ENCODE peak calls at places on chromosomes 5 and 9, in ten cellular contexts. One of them, this sample, is unnamed.

GRCh38 chr9:112037281-112038016 is 137.6 kb downstream of the SUSD1 start:
- DNase-seq in neural crest cell: no peak
- DNase-seq in OCI-M1: no peak
- DNase-seq in LHCN-M2: peak
- DNase-seq in fibroblast of mammary gland: peak
- DNase-seq in mammary epithelial cell: no peak
- DNase-seq in substantia nigra: no peak
- DNase-seq in HEK293T: no peak
- DNase-seq in activated T-helper 1 cell treated with anti-CD3 and anti-CD28 coated beads, Interleukin-2, amount 50 U/mL, for 16 hours: peak
- DNase-seq in heart left ventricle: no peak
- DNase-seq in this sample: no peak

GRCh38 chr5:168734657-168735344 is 155.6 kb upstream of the PANK3 start:
- DNase-seq in neural crest cell: no peak
- DNase-seq in OCI-M1: no peak
- DNase-seq in LHCN-M2: peak
- DNase-seq in fibroblast of mammary gland: peak
- DNase-seq in mammary epithelial cell: no peak
- DNase-seq in substantia nigra: no peak
- DNase-seq in HEK293T: no peak
- DNase-seq in activated T-helper 1 cell treated with anti-CD3 and anti-CD28 coated beads, Interleukin-2, amount 50 U/mL, for 16 hours: no peak
- DNase-seq in heart left ventricle: peak
- DNase-seq in this sample: no peak

GRCh38 chr5:180982008-180982741 is 6.5 kb upstream of the BTNL3 start:
- DNase-seq in neural crest cell: no peak
- DNase-seq in OCI-M1: no peak
- DNase-seq in LHCN-M2: no peak
- DNase-seq in fibroblast of mammary gland: no peak
- DNase-seq in mammary epithelial cell: no peak
- DNase-seq in substantia nigra: no peak
- DNase-seq in HEK293T: no peak
- DNase-seq in activated T-helper 1 cell treated with anti-CD3 and anti-CD28 coated beads, Interleukin-2, amount 50 U/mL, for 16 hours: no peak
- DNase-seq in heart left ventricle: no peak
- DNase-seq in this sample: no peak

GRCh38 chr5:9519537-9519936 is 26.3 kb downstream of the SEMA5A start:
- DNase-seq in neural crest cell: no peak
- DNase-seq in OCI-M1: no peak
- DNase-seq in LHCN-M2: no peak
- DNase-seq in fibroblast of mammary gland: peak
- DNase-seq in mammary epithelial cell: no peak
- DNase-seq in substantia nigra: no peak
- DNase-seq in HEK293T: no peak
- DNase-seq in activated T-helper 1 cell treated with anti-CD3 and anti-CD28 coated beads, Interleukin-2, amount 50 U/mL, for 16 hours: no peak
- DNase-seq in heart left ventricle: peak
- DNase-seq in this sample: no peak

GRCh38 chr9:93808115-93809029 is 146.8 kb downstream of the BARX1 start:
- DNase-seq in neural crest cell: no peak
- DNase-seq in OCI-M1: no peak
- DNase-seq in LHCN-M2: no peak
- DNase-seq in fibroblast of mammary gland: no peak
- DNase-seq in mammary epithelial cell: no peak
- DNase-seq in substantia nigra: no peak
- DNase-seq in HEK293T: no peak
- DNase-seq in activated T-helper 1 cell treated with anti-CD3 and anti-CD28 coated beads, Interleukin-2, amount 50 U/mL, for 16 hours: no peak
- DNase-seq in heart left ventricle: no peak
- DNase-seq in this sample: no peak

GRCh38 chr9:113620377-113621161 is 157.0 kb downstream of the RGS3 start:
- DNase-seq in neural crest cell: no peak
- DNase-seq in OCI-M1: no peak
- DNase-seq in LHCN-M2: peak
- DNase-seq in fibroblast of mammary gland: peak
- DNase-seq in mammary epithelial cell: peak
- DNase-seq in substantia nigra: no peak
- DNase-seq in HEK293T: peak
- DNase-seq in activated T-helper 1 cell treated with anti-CD3 and anti-CD28 coated beads, Interleukin-2, amount 50 U/mL, for 16 hours: no peak
- DNase-seq in heart left ventricle: peak
- DNase-seq in this sample: peak

GRCh38 chr5:171721469-171721868 is 64.1 kb upstream of the SMIM23 start:
- DNase-seq in neural crest cell: no peak
- DNase-seq in OCI-M1: peak
- DNase-seq in LHCN-M2: no peak
- DNase-seq in fibroblast of mammary gland: no peak
- DNase-seq in mammary epithelial cell: no peak
- DNase-seq in substantia nigra: no peak
- DNase-seq in HEK293T: no peak
- DNase-seq in activated T-helper 1 cell treated with anti-CD3 and anti-CD28 coated beads, Interleukin-2, amount 50 U/mL, for 16 hours: no peak
- DNase-seq in heart left ventricle: no peak
- DNase-seq in this sample: no peak

GRCh38 chr9:92385001-92385400 is 19.4 kb downstream of the OGN start:
- DNase-seq in neural crest cell: no peak
- DNase-seq in OCI-M1: no peak
- DNase-seq in LHCN-M2: peak
- DNase-seq in fibroblast of mammary gland: peak
- DNase-seq in mammary epithelial cell: no peak
- DNase-seq in substantia nigra: no peak
- DNase-seq in HEK293T: no peak
- DNase-seq in activated T-helper 1 cell treated with anti-CD3 and anti-CD28 coated beads, Interleukin-2, amount 50 U/mL, for 16 hours: no peak
- DNase-seq in heart left ventricle: no peak
- DNase-seq in this sample: no peak

GRCh38 chr9:127754099-127754760 is 19.1 kb upstream of the TOR2A start:
- DNase-seq in neural crest cell: peak
- DNase-seq in OCI-M1: no peak
- DNase-seq in LHCN-M2: no peak
- DNase-seq in fibroblast of mammary gland: no peak
- DNase-seq in mammary epithelial cell: no peak
- DNase-seq in substantia nigra: no peak
- DNase-seq in HEK293T: peak
- DNase-seq in activated T-helper 1 cell treated with anti-CD3 and anti-CD28 coated beads, Interleukin-2, amount 50 U/mL, for 16 hours: no peak
- DNase-seq in heart left ventricle: no peak
- DNase-seq in this sample: peak

GRCh38 chr9:93013856-93014582 is 44.5 kb upstream of the SUSD3 start:
- DNase-seq in neural crest cell: no peak
- DNase-seq in OCI-M1: no peak
- DNase-seq in LHCN-M2: no peak
- DNase-seq in fibroblast of mammary gland: no peak
- DNase-seq in mammary epithelial cell: no peak
- DNase-seq in substantia nigra: no peak
- DNase-seq in HEK293T: no peak
- DNase-seq in activated T-helper 1 cell treated with anti-CD3 and anti-CD28 coated beads, Interleukin-2, amount 50 U/mL, for 16 hours: no peak
- DNase-seq in heart left ventricle: no peak
- DNase-seq in this sample: no peak

GRCh38 chr5:113065626-113066025 is 89.0 kb downstream of the DCP2 start:
- DNase-seq in neural crest cell: no peak
- DNase-seq in OCI-M1: no peak
- DNase-seq in LHCN-M2: no peak
- DNase-seq in fibroblast of mammary gland: no peak
- DNase-seq in mammary epithelial cell: no peak
- DNase-seq in substantia nigra: no peak
- DNase-seq in HEK293T: no peak
- DNase-seq in activated T-helper 1 cell treated with anti-CD3 and anti-CD28 coated beads, Interleukin-2, amount 50 U/mL, for 16 hours: no peak
- DNase-seq in heart left ventricle: no peak
- DNase-seq in this sample: no peak

GRCh38 chr5:125961150-125961549 is 462.1 kb upstream of the GRAMD2B start:
- DNase-seq in neural crest cell: no peak
- DNase-seq in OCI-M1: no peak
- DNase-seq in LHCN-M2: peak
- DNase-seq in fibroblast of mammary gland: no peak
- DNase-seq in mammary epithelial cell: no peak
- DNase-seq in substantia nigra: no peak
- DNase-seq in HEK293T: no peak
- DNase-seq in activated T-helper 1 cell treated with anti-CD3 and anti-CD28 coated beads, Interleukin-2, amount 50 U/mL, for 16 hours: no peak
- DNase-seq in heart left ventricle: no peak
- DNase-seq in this sample: no peak

GRCh38 chr5:13660072-13660471 is 284.4 kb downstream of the DNAH5 start:
- DNase-seq in neural crest cell: no peak
- DNase-seq in OCI-M1: peak
- DNase-seq in LHCN-M2: peak
- DNase-seq in fibroblast of mammary gland: peak
- DNase-seq in mammary epithelial cell: no peak
- DNase-seq in substantia nigra: no peak
- DNase-seq in HEK293T: no peak
- DNase-seq in activated T-helper 1 cell treated with anti-CD3 and anti-CD28 coated beads, Interleukin-2, amount 50 U/mL, for 16 hours: no peak
- DNase-seq in heart left ventricle: no peak
- DNase-seq in this sample: no peak

GRCh38 chr9:135802876-135803419 is 101.0 kb downstream of the KCNT1 start:
- DNase-seq in neural crest cell: no peak
- DNase-seq in OCI-M1: no peak
- DNase-seq in LHCN-M2: no peak
- DNase-seq in fibroblast of mammary gland: no peak
- DNase-seq in mammary epithelial cell: peak
- DNase-seq in substantia nigra: no peak
- DNase-seq in HEK293T: no peak
- DNase-seq in activated T-helper 1 cell treated with anti-CD3 and anti-CD28 coated beads, Interleukin-2, amount 50 U/mL, for 16 hours: no peak
- DNase-seq in heart left ventricle: no peak
- DNase-seq in this sample: no peak

GRCh38 chr9:91273853-91274552 is 87.7 kb downstream of the AUH start:
- DNase-seq in neural crest cell: no peak
- DNase-seq in OCI-M1: peak
- DNase-seq in LHCN-M2: peak
- DNase-seq in fibroblast of mammary gland: peak
- DNase-seq in mammary epithelial cell: peak
- DNase-seq in substantia nigra: no peak
- DNase-seq in HEK293T: no peak
- DNase-seq in activated T-helper 1 cell treated with anti-CD3 and anti-CD28 coated beads, Interleukin-2, amount 50 U/mL, for 16 hours: no peak
- DNase-seq in heart left ventricle: no peak
- DNase-seq in this sample: peak

GRCh38 chr5:87746891-87747366 is 334.2 kb upstream of the CCNH start:
- DNase-seq in neural crest cell: no peak
- DNase-seq in OCI-M1: no peak
- DNase-seq in LHCN-M2: no peak
- DNase-seq in fibroblast of mammary gland: peak
- DNase-seq in mammary epithelial cell: peak
- DNase-seq in substantia nigra: no peak
- DNase-seq in HEK293T: no peak
- DNase-seq in activated T-helper 1 cell treated with anti-CD3 and anti-CD28 coated beads, Interleukin-2, amount 50 U/mL, for 16 hours: no peak
- DNase-seq in heart left ventricle: no peak
- DNase-seq in this sample: peak

GRCh38 chr5:179303801-179304200 is 41.5 kb downstream of the ADAMTS2 start:
- DNase-seq in neural crest cell: no peak
- DNase-seq in OCI-M1: no peak
- DNase-seq in LHCN-M2: no peak
- DNase-seq in fibroblast of mammary gland: no peak
- DNase-seq in mammary epithelial cell: no peak
- DNase-seq in substantia nigra: no peak
- DNase-seq in HEK293T: no peak
- DNase-seq in activated T-helper 1 cell treated with anti-CD3 and anti-CD28 coated beads, Interleukin-2, amount 50 U/mL, for 16 hours: no peak
- DNase-seq in heart left ventricle: no peak
- DNase-seq in this sample: no peak

GRCh38 chr5:126499742-126500396 is 76.7 kb downstream of the GRAMD2B start:
- DNase-seq in neural crest cell: no peak
- DNase-seq in OCI-M1: peak
- DNase-seq in LHCN-M2: peak
- DNase-seq in fibroblast of mammary gland: peak
- DNase-seq in mammary epithelial cell: no peak
- DNase-seq in substantia nigra: no peak
- DNase-seq in HEK293T: peak
- DNase-seq in activated T-helper 1 cell treated with anti-CD3 and anti-CD28 coated beads, Interleukin-2, amount 50 U/mL, for 16 hours: no peak
- DNase-seq in heart left ventricle: no peak
- DNase-seq in this sample: no peak

GRCh38 chr5:41412496-41412895 is 97.9 kb downstream of the PLCXD3 start:
- DNase-seq in neural crest cell: no peak
- DNase-seq in OCI-M1: no peak
- DNase-seq in LHCN-M2: no peak
- DNase-seq in fibroblast of mammary gland: no peak
- DNase-seq in mammary epithelial cell: no peak
- DNase-seq in substantia nigra: no peak
- DNase-seq in HEK293T: no peak
- DNase-seq in activated T-helper 1 cell treated with anti-CD3 and anti-CD28 coated beads, Interleukin-2, amount 50 U/mL, for 16 hours: no peak
- DNase-seq in heart left ventricle: no peak
- DNase-seq in this sample: no peak

GRCh38 chr9:128152133-128152780 is 3.0 kb downstream of the LCN2 start:
- DNase-seq in neural crest cell: no peak
- DNase-seq in OCI-M1: no peak
- DNase-seq in LHCN-M2: no peak
- DNase-seq in fibroblast of mammary gland: no peak
- DNase-seq in mammary epithelial cell: no peak
- DNase-seq in substantia nigra: no peak
- DNase-seq in HEK293T: no peak
- DNase-seq in activated T-helper 1 cell treated with anti-CD3 and anti-CD28 coated beads, Interleukin-2, amount 50 U/mL, for 16 hours: no peak
- DNase-seq in heart left ventricle: peak
- DNase-seq in this sample: no peak

GRCh38 chr9:2709645-2710101 is 7.6 kb upstream of the KCNV2 start:
- DNase-seq in neural crest cell: no peak
- DNase-seq in OCI-M1: no peak
- DNase-seq in LHCN-M2: no peak
- DNase-seq in fibroblast of mammary gland: no peak
- DNase-seq in mammary epithelial cell: no peak
- DNase-seq in substantia nigra: no peak
- DNase-seq in HEK293T: no peak
- DNase-seq in activated T-helper 1 cell treated with anti-CD3 and anti-CD28 coated beads, Interleukin-2, amount 50 U/mL, for 16 hours: no peak
- DNase-seq in heart left ventricle: no peak
- DNase-seq in this sample: no peak

GRCh38 chr9:9998491-9999287 is 614.1 kb downstream of the PTPRD start:
- DNase-seq in neural crest cell: no peak
- DNase-seq in OCI-M1: peak
- DNase-seq in LHCN-M2: no peak
- DNase-seq in fibroblast of mammary gland: peak
- DNase-seq in mammary epithelial cell: peak
- DNase-seq in substantia nigra: no peak
- DNase-seq in HEK293T: peak
- DNase-seq in activated T-helper 1 cell treated with anti-CD3 and anti-CD28 coated beads, Interleukin-2, amount 50 U/mL, for 16 hours: no peak
- DNase-seq in heart left ventricle: no peak
- DNase-seq in this sample: peak

GRCh38 chr5:145341842-145342241 is 493.3 kb downstream of the PRELID2 start:
- DNase-seq in neural crest cell: no peak
- DNase-seq in OCI-M1: peak
- DNase-seq in LHCN-M2: no peak
- DNase-seq in fibroblast of mammary gland: peak
- DNase-seq in mammary epithelial cell: peak
- DNase-seq in substantia nigra: no peak
- DNase-seq in HEK293T: no peak
- DNase-seq in activated T-helper 1 cell treated with anti-CD3 and anti-CD28 coated beads, Interleukin-2, amount 50 U/mL, for 16 hours: no peak
- DNase-seq in heart left ventricle: no peak
- DNase-seq in this sample: no peak

This sample was measured in RWPE1.